ENCODE peak calls at places on chromosomes 12 and 14, in four cellular contexts. H is NCI-H226, Y is AG08396, U is COLO829. D is an unnamed sample.

GRCh38 chr12:96077081-96077480 is 41.7 kb upstream of the LTA4H start:
- DNase-seq in H (no peak), Y (no peak), U (no peak), D (no peak)

GRCh38 chr12:66799548-66799947 is 120.7 kb upstream of the GRIP1 start:
- DNase-seq in Y (no peak), H (no peak), U (no peak), D (no peak)

GRCh38 chr14:29548948-29549370 is 378.7 kb downstream of the PRKD1 start:
- DNase-seq in Y (peak), U (peak), H (peak), D (peak)

GRCh38 chr12:120725659-120726509 is at the start of gene ACADS:
- DNase-seq in Y (peak), U (peak), H (peak), D (no peak)

GRCh38 chr12:39628836-39629235 is 9.2 kb upstream of the ABCD2 start:
- DNase-seq in Y (no peak), H (no peak), U (no peak), D (no peak)

GRCh38 chr14:104126753-104127152 is 11.6 kb upstream of the KIF26A start:
- DNase-seq in H (no peak), Y (no peak), U (no peak), D (no peak)

GRCh38 chr14:76918176-76918750 is 92.1 kb downstream of the LRRC74A start:
- DNase-seq in H (peak), U (no peak), Y (peak), D (peak)

GRCh38 chr12:31482816-31483215 is 108.1 kb downstream of the DENND5B start:
- DNase-seq in Y (no peak), U (peak), H (peak), D (no peak)

GRCh38 chr14:92619671-92620437 is 106.3 kb downstream of the RIN3 start:
- DNase-seq in U (no peak), Y (no peak), H (no peak), D (no peak)

GRCh38 chr12:124498178-124498869 is 69.1 kb downstream of the NCOR2 start:
- DNase-seq in Y (peak), H (no peak), U (no peak), D (peak)

GRCh38 chr12:5971194-5971850 is 26.3 kb upstream of the ANO2 start:
- DNase-seq in H (no peak), U (no peak), Y (no peak), D (no peak)

GRCh38 chr12:50506753-50507473 is 2.1 kb downstream of the DIP2B start:
- DNase-seq in U (no peak), Y (no peak), H (no peak), D (no peak)

GRCh38 chr14:73674986-73675385 is 30.2 kb downstream of the DNAL1 start:
- DNase-seq in U (no peak), H (no peak), Y (no peak), D (no peak)

GRCh38 chr14:80770114-80770917 is 171.2 kb downstream of the CEP128 start:
- DNase-seq in Y (no peak), U (no peak), H (no peak), D (no peak)

GRCh38 chr12:46152456-46152855 is 116.4 kb downstream of the SLC38A1 start:
- DNase-seq in U (no peak), Y (no peak), H (no peak), D (no peak)

GRCh38 chr12:120903818-120904773 is at the start of gene SPPL3:
- DNase-seq in Y (peak), U (peak), H (peak), D (no peak)

GRCh38 chr12:131911851-131912525 is 17.1 kb upstream of the PUS1 start:
- DNase-seq in U (no peak), Y (no peak), H (no peak), D (no peak)

GRCh38 chr14:91252901-91253794 is 8.6 kb upstream of the GPR68 start:
- DNase-seq in U (no peak), H (no peak), Y (peak), D (no peak)

GRCh38 chr14:21219561-21220111 is 49.6 kb downstream of the HNRNPC start:
- DNase-seq in H (no peak), Y (no peak), U (no peak), D (no peak)

GRCh38 chr14:50801706-50802105 is 29.3 kb downstream of the NIN start:
- DNase-seq in H (no peak), Y (peak), U (peak), D (no peak)

GRCh38 chr12:94969424-94969823 is 34.1 kb downstream of the NDUFA12 start:
- DNase-seq in Y (no peak), H (no peak), U (no peak), D (no peak)

GRCh38 chr14:26930576-26930975 is 332.7 kb upstream of the NOVA1 start:
- DNase-seq in H (no peak), U (no peak), Y (no peak), D (no peak)

GRCh38 chr12:48890657-48891418 is 25.2 kb upstream of the RND1 start:
- DNase-seq in H (peak), Y (peak), U (peak), D (no peak)

GRCh38 chr12:91432755-91433154 is 250.1 kb upstream of the DCN start:
- DNase-seq in Y (no peak), U (no peak), H (no peak), D (no peak)

GRCh38 chr12:100716949-100717732 is 77.4 kb upstream of the ANO4 start:
- DNase-seq in Y (peak), U (no peak), H (no peak), D (no peak)

GRCh38 chr12:114152890-114153289 is 186.8 kb upstream of the RBM19 start:
- DNase-seq in U (no peak), H (no peak), Y (no peak), D (peak)

GRCh38 chr14:23379331-23380196 is 2.7 kb downstream of the CMTM5 start:
- DNase-seq in U (peak), Y (peak), H (peak), D (no peak)

GRCh38 chr14:33430414-33430813 is 491.7 kb downstream of the NPAS3 start:
- DNase-seq in Y (no peak), H (no peak), U (no peak), D (no peak)

GRCh38 chr12:24118675-24119074 is 169.2 kb upstream of the SOX5 start:
- DNase-seq in H (no peak), Y (no peak), U (no peak), D (no peak)

GRCh38 chr12:100248886-100249285 is 18.0 kb downstream of the DEPDC4 start:
- DNase-seq in H (no peak), U (no peak), Y (peak), D (no peak)

GRCh38 chr14:75514673-75515630 is 7.3 kb upstream of the BATF start:
- DNase-seq in U (no peak), H (no peak), Y (peak), D (no peak)